ENCODE peak calls at places on chromosomes 5 and 9, in ten cellular contexts. N is HFFc6; I is activated T-cell treated with anti-CD3 and anti-CD28 coated beads for 48 hours; G is activated B cell treated with CpG ODN at 0.5 μM for 24 hours; E is HT1080; J is HTR-8/SVneo; Q is NK-92 treated with Interleukin-12 subunit alpha and Interleukin-12 subunit beta, amount 100 ng/mL, for 24 hours; C is T-helper 1 cell; H is SIG-M5; T is AG04450. X is an unnamed sample.

GRCh38 chr5:17398439-17398838 is 99.6 kb upstream of the TAF11L2 start:
- DNase-seq in N (peak), I (no peak), G (no peak), E (peak), J (peak), Q (no peak), C (no peak), H (no peak), T (peak), X (no peak)

GRCh38 chr5:27241564-27242257 is 203.3 kb upstream of the CDH9 start:
- DNase-seq in N (peak), I (no peak), G (no peak), E (peak), J (peak), Q (no peak), C (no peak), H (peak), T (peak), X (no peak)

GRCh38 chr5:120464627-120465280 is 654 bp downstream of the PRR16 start:
- DNase-seq in N (peak), I (no peak), G (peak), E (peak), J (peak), Q (no peak), C (no peak), H (no peak), T (no peak), X (no peak)

GRCh38 chr9:121393318-121393717 is 23.3 kb upstream of the STOM start:
- DNase-seq in N (no peak), I (no peak), G (no peak), E (peak), J (peak), Q (no peak), C (no peak), H (no peak), T (no peak), X (no peak)

GRCh38 chr5:63697811-63698210 is 264.4 kb downstream of the HTR1A start:
- DNase-seq in N (no peak), I (no peak), G (no peak), E (no peak), J (no peak), Q (no peak), C (no peak), H (no peak), T (no peak), X (no peak)

GRCh38 chr5:131957721-131958483 is 12.4 kb upstream of the MEIKIN start:
- DNase-seq in N (no peak), I (no peak), G (no peak), E (no peak), J (no peak), Q (no peak), C (no peak), H (no peak), T (no peak), X (no peak)

GRCh38 chr5:146622391-146622790 is 106.4 kb upstream of the GPR151 start:
- DNase-seq in N (no peak), I (no peak), G (no peak), E (no peak), J (no peak), Q (no peak), C (no peak), H (no peak), T (no peak), X (no peak)

GRCh38 chr5:127447822-127448221 is 69.6 kb upstream of the PRRC1 start:
- DNase-seq in N (peak), I (no peak), G (no peak), E (peak), J (no peak), Q (no peak), C (no peak), H (no peak), T (peak), X (no peak)

GRCh38 chr9:35385042-35385441 is 104.9 kb upstream of the RUSC2 start:
- DNase-seq in N (peak), I (no peak), G (no peak), E (no peak), J (no peak), Q (no peak), C (no peak), H (no peak), T (peak), X (no peak)

GRCh38 chr9:87395804-87396458 is 101.7 kb upstream of the DAPK1 start:
- DNase-seq in N (no peak), I (no peak), G (no peak), E (no peak), J (no peak), Q (no peak), C (no peak), H (no peak), T (no peak), X (no peak)

GRCh38 chr5:1325870-1326546 is 18.9 kb downstream of the CLPTM1L start:
- DNase-seq in N (no peak), I (no peak), G (peak), E (no peak), J (peak), Q (no peak), C (no peak), H (no peak), T (no peak), X (no peak)

GRCh38 chr5:131607903-131608540 is 27.0 kb downstream of the RAPGEF6 start:
- DNase-seq in N (no peak), I (no peak), G (no peak), E (no peak), J (no peak), Q (no peak), C (no peak), H (no peak), T (no peak), X (no peak)

GRCh38 chr5:37849641-37850040 is 9.8 kb upstream of the GDNF start:
- DNase-seq in N (no peak), I (no peak), G (no peak), E (no peak), J (no peak), Q (no peak), C (no peak), H (no peak), T (no peak), X (no peak)

GRCh38 chr5:66653380-66653779 is 57.2 kb downstream of the MAST4 start:
- DNase-seq in N (peak), I (no peak), G (no peak), E (peak), J (no peak), Q (no peak), C (no peak), H (no peak), T (no peak), X (no peak)

GRCh38 chr5:135608761-135609443 is 30.1 kb upstream of the CXCL14 start:
- DNase-seq in N (no peak), I (no peak), G (no peak), E (no peak), J (no peak), Q (no peak), C (no peak), H (no peak), T (no peak), X (no peak)

GRCh38 chr5:111699976-111700375 is 57.0 kb downstream of the NREP start:
- DNase-seq in N (no peak), I (no peak), G (no peak), E (no peak), J (no peak), Q (no peak), C (no peak), H (no peak), T (no peak), X (no peak)

GRCh38 chr5:130528474-130528873 is 624.2 kb downstream of the CHSY3 start:
- DNase-seq in N (no peak), I (no peak), G (no peak), E (peak), J (no peak), Q (no peak), C (no peak), H (no peak), T (no peak), X (no peak)

GRCh38 chr5:156971848-156972525 is 9.0 kb upstream of the TIMD4 start:
- DNase-seq in N (no peak), I (no peak), G (no peak), E (no peak), J (no peak), Q (no peak), C (no peak), H (no peak), T (no peak), X (no peak)

GRCh38 chr9:94743035-94743954 is 16.8 kb downstream of the AOPEP start:
- DNase-seq in N (no peak), I (no peak), G (no peak), E (no peak), J (no peak), Q (no peak), C (no peak), H (no peak), T (no peak), X (no peak)

GRCh38 chr5:94778299-94778698 is 159.8 kb downstream of the SLF1 start:
- DNase-seq in N (no peak), I (no peak), G (no peak), E (no peak), J (no peak), Q (no peak), C (no peak), H (no peak), T (no peak), X (no peak)

GRCh38 chr5:97968346-97968745 is 785.3 kb upstream of the RIOK2 start:
- DNase-seq in N (no peak), I (no peak), G (no peak), E (no peak), J (no peak), Q (no peak), C (no peak), H (no peak), T (no peak), X (no peak)

GRCh38 chr9:132931178-132931735 is 13.2 kb downstream of the TSC1 start:
- DNase-seq in N (no peak), I (no peak), G (no peak), E (no peak), J (no peak), Q (no peak), C (no peak), H (no peak), T (no peak), X (no peak)

GRCh38 chr9:121954477-121955175 is 138.5 kb downstream of the TTLL11 start:
- DNase-seq in N (no peak), I (no peak), G (no peak), E (no peak), J (no peak), Q (no peak), C (no peak), H (no peak), T (peak), X (no peak)

GRCh38 chr5:2891781-2892180 is 140.3 kb upstream of the IRX2 start:
- DNase-seq in N (no peak), I (no peak), G (no peak), E (no peak), J (no peak), Q (no peak), C (no peak), H (no peak), T (no peak), X (no peak)

GRCh38 chr5:140794594-140795258 is at the start of gene PCDHA2:
- DNase-seq in N (no peak), I (no peak), G (no peak), E (no peak), J (peak), Q (no peak), C (no peak), H (no peak), T (no peak), X (no peak)

GRCh38 chr9:82275531-82275930 is 287.0 kb downstream of the SPATA31D1 start:
- DNase-seq in N (peak), I (no peak), G (no peak), E (no peak), J (no peak), Q (no peak), C (no peak), H (no peak), T (no peak), X (no peak)

GRCh38 chr9:131333771-131334567 is 44.4 kb downstream of the PLPP7 start:
- DNase-seq in N (no peak), I (no peak), G (no peak), E (no peak), J (no peak), Q (no peak), C (no peak), H (no peak), T (no peak), X (peak)

GRCh38 chr5:142357469-142358090 is 32.8 kb upstream of the SPRY4 start:
- DNase-seq in N (peak), I (no peak), G (no peak), E (no peak), J (no peak), Q (no peak), C (no peak), H (no peak), T (no peak), X (no peak)